ENCODE peak calls at places on chromosomes 13 and 19, in five cellular contexts. A, R, F, N and G are unnamed samples.

GRCh38 chr13:32883501-32883900 is 132.7 kb upstream of the KL start:
- DNase-seq in A (no peak), R (no peak), F (peak), N (no peak), G (peak)

GRCh38 chr13:44867825-44868224 is 121.4 kb downstream of the NUFIP1 start:
- DNase-seq in A (no peak), R (no peak), F (no peak), N (no peak), G (no peak)

GRCh38 chr13:60689076-60689475 is 292.1 kb downstream of the TDRD3 start:
- DNase-seq in A (no peak), R (no peak), F (no peak), N (no peak), G (no peak)

GRCh38 chr13:90454002-90454636 is 893.4 kb upstream of the MIR17HG start:
- DNase-seq in A (no peak), R (no peak), F (no peak), N (no peak), G (no peak)

GRCh38 chr19:13993554-13994308 is 12.4 kb downstream of the RFX1 start:
- DNase-seq in A (no peak), R (no peak), F (no peak), N (no peak), G (no peak)

GRCh38 chr19:35139618-35139943 is 957 bp downstream of the FXYD1 start:
- DNase-seq in A (no peak), R (no peak), F (no peak), N (no peak), G (no peak)

GRCh38 chr13:66675620-66676019 is 554.5 kb downstream of the PCDH9 start:
- DNase-seq in A (peak), R (no peak), F (no peak), N (no peak), G (peak)

GRCh38 chr13:40498461-40498860 is 168.0 kb downstream of the FOXO1 start:
- DNase-seq in A (no peak), R (no peak), F (no peak), N (no peak), G (no peak)

GRCh38 chr19:14072535-14073231 is at the start of gene MISP3:
- DNase-seq in A (no peak), R (no peak), F (no peak), N (no peak), G (peak)

GRCh38 chr19:47040869-47041268 is 7.6 kb downstream of the TMEM160 start:
- DNase-seq in A (no peak), R (no peak), F (no peak), N (no peak), G (no peak)

GRCh38 chr13:113148407-113148806 is 10.0 kb upstream of the PROZ start:
- DNase-seq in A (no peak), R (no peak), F (peak), N (no peak), G (no peak)

GRCh38 chr13:72221276-72221962 is 354.4 kb upstream of the DACH1 start:
- DNase-seq in A (peak), R (no peak), F (no peak), N (no peak), G (no peak)

GRCh38 chr13:65744761-65745160 is 1485.4 kb downstream of the PCDH9 start:
- DNase-seq in A (no peak), R (no peak), F (no peak), N (no peak), G (peak)